ENCODE peak calls at places on chromosomes 1 and 21, in eight cellular contexts. One of them, this sample, is unnamed.

GRCh38 chr21:25862112-25862511 is 127.3 kb downstream of the GABPA start:
- DNase-seq in HAP-1: peak; percentile 33
- DNase-seq in EH: no peak
- DNase-seq in GM10248: no peak
- DNase-seq in stimulated activated naive CD4-positive, alpha-beta T cell: no peak
- DNase-seq in colonic mucosa: peak; percentile 49
- DNase-seq in sciatic nerve: no peak
- DNase-seq in GDM1: no peak
- DNase-seq in this sample: no peak

GRCh38 chr1:53731779-53732305 is 7.1 kb downstream of the GLIS1 start:
- DNase-seq in GM10248: no peak
- DNase-seq in sciatic nerve: no peak
- DNase-seq in EH: peak; percentile 44
- DNase-seq in stimulated activated naive CD4-positive, alpha-beta T cell: no peak
- DNase-seq in HAP-1: no peak
- DNase-seq in GDM1: no peak
- DNase-seq in colonic mucosa: no peak
- DNase-seq in this sample: peak; percentile 6

GRCh38 chr21:42997053-42997452 is 22.7 kb downstream of the PKNOX1 start:
- DNase-seq in HAP-1: no peak
- DNase-seq in stimulated activated naive CD4-positive, alpha-beta T cell: no peak
- DNase-seq in EH: peak; percentile 97
- DNase-seq in sciatic nerve: no peak
- DNase-seq in GM10248: no peak
- DNase-seq in colonic mucosa: peak; percentile 30
- DNase-seq in GDM1: no peak
- DNase-seq in this sample: no peak

GRCh38 chr1:8373547-8374270 is 55.8 kb downstream of the SLC45A1 start:
- DNase-seq in GM10248: no peak
- DNase-seq in stimulated activated naive CD4-positive, alpha-beta T cell: no peak
- DNase-seq in sciatic nerve: no peak
- DNase-seq in GDM1: no peak
- DNase-seq in HAP-1: peak; percentile 46
- DNase-seq in EH: peak; percentile 86
- DNase-seq in colonic mucosa: peak; percentile 48
- DNase-seq in this sample: peak; percentile 47

GRCh38 chr1:27527223-27527856 is 37.4 kb upstream of the WASF2 start:
- DNase-seq in sciatic nerve: no peak
- DNase-seq in GM10248: peak; percentile 75
- DNase-seq in colonic mucosa: peak; percentile 72
- DNase-seq in GDM1: no peak
- DNase-seq in EH: peak; percentile 33
- DNase-seq in stimulated activated naive CD4-positive, alpha-beta T cell: peak; percentile 67
- DNase-seq in HAP-1: peak; percentile 34
- DNase-seq in this sample: no peak

GRCh38 chr1:84442256-84442655 is 36.8 kb upstream of the RPF1 start:
- DNase-seq in EH: peak; percentile 90
- DNase-seq in colonic mucosa: no peak
- DNase-seq in GM10248: peak; percentile 65
- DNase-seq in GDM1: peak; percentile 67
- DNase-seq in stimulated activated naive CD4-positive, alpha-beta T cell: peak; percentile 63
- DNase-seq in sciatic nerve: no peak
- DNase-seq in HAP-1: no peak
- DNase-seq in this sample: peak; percentile 79

GRCh38 chr1:26164036-26164927 is 4.5 kb downstream of the C1orf232 start:
- DNase-seq in sciatic nerve: no peak
- DNase-seq in GM10248: peak; percentile 74
- DNase-seq in colonic mucosa: no peak
- DNase-seq in GDM1: no peak
- DNase-seq in EH: peak; percentile 22
- DNase-seq in stimulated activated naive CD4-positive, alpha-beta T cell: peak; percentile 65
- DNase-seq in HAP-1: peak; percentile 71
- DNase-seq in this sample: peak; percentile 10

GRCh38 chr1:6262570-6263420 is 1.9 kb upstream of the GPR153 start:
- DNase-seq in colonic mucosa: peak; percentile 56
- DNase-seq in GDM1: no peak
- DNase-seq in HAP-1: no peak
- DNase-seq in EH: no peak
- DNase-seq in GM10248: no peak
- DNase-seq in sciatic nerve: no peak
- DNase-seq in stimulated activated naive CD4-positive, alpha-beta T cell: no peak
- DNase-seq in this sample: no peak

GRCh38 chr1:6026095-6026809 is 19.4 kb upstream of the KCNAB2 start:
- DNase-seq in HAP-1: peak; percentile 74
- DNase-seq in EH: peak; percentile 81
- DNase-seq in sciatic nerve: peak; percentile 84
- DNase-seq in GDM1: peak; percentile 89
- DNase-seq in colonic mucosa: peak; percentile 90
- DNase-seq in GM10248: peak; percentile 90
- DNase-seq in stimulated activated naive CD4-positive, alpha-beta T cell: peak; percentile 86
- DNase-seq in this sample: peak; percentile 82

GRCh38 chr1:178966312-178966711 is 59.4 kb upstream of the FAM20B start:
- DNase-seq in HAP-1: no peak
- DNase-seq in GM10248: no peak
- DNase-seq in GDM1: no peak
- DNase-seq in colonic mucosa: no peak
- DNase-seq in stimulated activated naive CD4-positive, alpha-beta T cell: no peak
- DNase-seq in sciatic nerve: no peak
- DNase-seq in EH: no peak
- DNase-seq in this sample: no peak

GRCh38 chr1:31064685-31065309 is 720 bp downstream of the PUM1 start:
- DNase-seq in GDM1: peak; percentile 32
- DNase-seq in stimulated activated naive CD4-positive, alpha-beta T cell: peak; percentile 79
- DNase-seq in GM10248: peak; percentile 30
- DNase-seq in EH: peak; percentile 50
- DNase-seq in sciatic nerve: peak; percentile 57
- DNase-seq in HAP-1: peak; percentile 35
- DNase-seq in colonic mucosa: peak; percentile 49
- DNase-seq in this sample: peak; percentile 45

This sample was measured in small intestine.